ENCODE peak calls at places on chromosomes 1 and 21, in ten cellular contexts. E is amygdala; A is fibroblast of the aortic adventitia; M is NCI-H69; O is KBM-7; C is stimulated activated CD4-positive, alpha-beta T cell treated with anti-CD3 and anti-CD28 coated beads, Interleukin-4, amount 100 ng/mL, for 24 hours; Z is NCI-H2171 treated with DMSO at 0.1 percent for 48 hours; L is stimulated activated naive CD4-positive, alpha-beta T cell treated with Interleukin-2 at 50 U/mL for 16 hours; Y is body of pancreas; I is fibroblast of pulmonary artery. W is an unnamed sample.
A peak's percentile ranks its signal among the peaks of the same experiment; 100 is the strongest.

GRCh38 chr1:45660336-45660735 is 26.0 kb downstream of the GPBP1L1 start:
- DNase-seq in E (no peak), A (no peak), M (no peak), O (no peak), C (no peak), Z (no peak), L (no peak), Y (no peak), I (no peak), W (no peak)

GRCh38 chr1:31063636-31064035 is 1.9 kb downstream of the PUM1 start:
- DNase-seq in E (no peak), A (peak; percentile 26), M (peak; percentile 29), O (peak; percentile 44), C (no peak), Z (no peak), L (no peak), Y (no peak), I (peak; percentile 31), W (peak; percentile 28)

GRCh38 chr1:79362470-79362869 is 355.9 kb upstream of the ADGRL4 start:
- DNase-seq in E (no peak), A (no peak), M (peak; percentile 34), O (no peak), C (no peak), Z (no peak), L (no peak), Y (no peak), I (no peak), W (no peak)

GRCh38 chr1:58500036-58500435 is 46.5 kb downstream of the OMA1 start:
- DNase-seq in E (no peak), A (no peak), M (no peak), O (no peak), C (no peak), Z (no peak), L (no peak), Y (no peak), I (no peak), W (no peak)

GRCh38 chr1:235597867-235598553 is 51.6 kb downstream of the GNG4 start:
- DNase-seq in E (no peak), A (peak; percentile 57), M (peak; percentile 36), O (peak; percentile 31), C (no peak), Z (no peak), L (no peak), Y (no peak), I (peak; percentile 71), W (peak; percentile 58)

GRCh38 chr1:13605159-13605558 is 21.5 kb downstream of the PDPN start:
- DNase-seq in E (no peak), A (peak; percentile 45), M (no peak), O (no peak), C (no peak), Z (no peak), L (no peak), Y (no peak), I (peak; percentile 90), W (peak; percentile 27)

GRCh38 chr1:9048551-9048950 is 20.9 kb downstream of the SLC2A5 start:
- DNase-seq in E (no peak), A (no peak), M (no peak), O (no peak), C (no peak), Z (no peak), L (no peak), Y (no peak), I (no peak), W (no peak)

GRCh38 chr1:176696689-176697088 is 233.7 kb downstream of the PAPPA2 start:
- DNase-seq in E (no peak), A (no peak), M (no peak), O (no peak), C (no peak), Z (no peak), L (no peak), Y (no peak), I (no peak), W (no peak)

GRCh38 chr1:37267111-37267835 is 207.1 kb upstream of the ZC3H12A start:
- DNase-seq in E (no peak), A (no peak), M (peak; percentile 74), O (no peak), C (no peak), Z (no peak), L (no peak), Y (no peak), I (no peak), W (no peak)

GRCh38 chr21:34592573-34592972 is 22.3 kb downstream of the RCAN1 start:
- DNase-seq in E (no peak), A (no peak), M (no peak), O (no peak), C (no peak), Z (no peak), L (no peak), Y (no peak), I (no peak), W (no peak)